ENCODE peak calls at places on chromosomes 13 and 19, in seven cellular contexts. One of them, this sample, is unnamed.

GRCh38 chr19:52638601-52639000 is 446 bp upstream of the ZNF83 start:
- DNase-seq in H1: no peak
- DNase-seq in K562: peak; percentile 23
- DNase-seq in HCT116: no peak
- DNase-seq in HepG2: no peak
- DNase-seq in SK-N-SH: peak; percentile 53
- DNase-seq in GM12878: no peak
- DNase-seq in this sample: no peak

GRCh38 chr13:112711528-112712265 is 21.9 kb downstream of the ATP11A start:
- DNase-seq in HCT116: peak; percentile 85
- DNase-seq in K562: peak; percentile 94
- DNase-seq in HepG2: peak; percentile 76
- DNase-seq in H1: peak; percentile 74
- DNase-seq in GM12878: no peak
- DNase-seq in SK-N-SH: no peak
- DNase-seq in this sample: no peak

GRCh38 chr13:45737571-45738002 is 35.5 kb downstream of the CBY2 start:
- DNase-seq in HepG2: no peak
- DNase-seq in SK-N-SH: no peak
- DNase-seq in HCT116: peak; percentile 16
- DNase-seq in GM12878: no peak
- DNase-seq in K562: peak; percentile 20
- DNase-seq in H1: peak; percentile 71
- DNase-seq in this sample: no peak

GRCh38 chr13:35630551-35631275 is 154.2 kb upstream of the MAB21L1 start:
- DNase-seq in HepG2: peak; percentile 52
- DNase-seq in H1: no peak
- DNase-seq in K562: peak; percentile 5
- DNase-seq in GM12878: no peak
- DNase-seq in SK-N-SH: peak; percentile 36
- DNase-seq in HCT116: peak; percentile 40
- DNase-seq in this sample: no peak

GRCh38 chr19:483332-484072 is 12.8 kb upstream of the MADCAM1 start:
- DNase-seq in SK-N-SH: peak; percentile 14
- DNase-seq in HepG2: no peak
- DNase-seq in H1: no peak
- DNase-seq in HCT116: no peak
- DNase-seq in GM12878: no peak
- DNase-seq in K562: no peak
- DNase-seq in this sample: no peak

GRCh38 chr19:6586056-6586455 is 4.9 kb downstream of the CD70 start:
- DNase-seq in HepG2: no peak
- DNase-seq in GM12878: no peak
- DNase-seq in HCT116: no peak
- DNase-seq in K562: no peak
- DNase-seq in H1: no peak
- DNase-seq in SK-N-SH: no peak
- DNase-seq in this sample: no peak

GRCh38 chr19:52640916-52641315 is 2.8 kb upstream of the ZNF83 start:
- DNase-seq in HepG2: no peak
- DNase-seq in HCT116: no peak
- DNase-seq in SK-N-SH: peak; percentile 78
- DNase-seq in H1: peak; percentile 48
- DNase-seq in K562: peak; percentile 65
- DNase-seq in GM12878: no peak
- DNase-seq in this sample: no peak

GRCh38 chr13:53074119-53074518 is 45.5 kb downstream of the OLFM4 start:
- DNase-seq in SK-N-SH: peak; percentile 61
- DNase-seq in HCT116: no peak
- DNase-seq in HepG2: no peak
- DNase-seq in K562: no peak
- DNase-seq in GM12878: no peak
- DNase-seq in H1: no peak
- DNase-seq in this sample: no peak

GRCh38 chr19:28066161-28066560 is 1146.8 kb downstream of the UQCRFS1 start:
- DNase-seq in K562: no peak
- DNase-seq in HCT116: no peak
- DNase-seq in H1: no peak
- DNase-seq in SK-N-SH: no peak
- DNase-seq in HepG2: no peak
- DNase-seq in GM12878: no peak
- DNase-seq in this sample: no peak

GRCh38 chr19:46634045-46634655 is 1.9 kb downstream of the GNG8 start:
- DNase-seq in HepG2: no peak
- DNase-seq in K562: peak; percentile 98
- DNase-seq in SK-N-SH: peak; percentile 90
- DNase-seq in H1: peak; percentile 98
- DNase-seq in GM12878: no peak
- DNase-seq in HCT116: peak; percentile 87
- DNase-seq in this sample: no peak

GRCh38 chr19:39397360-39398296 is 6.5 kb downstream of the MED29 start:
- DNase-seq in HepG2: peak; percentile 95
- DNase-seq in GM12878: no peak
- DNase-seq in SK-N-SH: peak; percentile 92
- DNase-seq in HCT116: peak; percentile 72
- DNase-seq in H1: peak; percentile 95
- DNase-seq in K562: peak; percentile 92
- DNase-seq in this sample: peak; percentile 100
- TF ChIP-seq SIN3A in HepG2: no peak
- TF ChIP-seq SIN3A in GM12878: peak; percentile 68
- TF ChIP-seq SIN3A in SK-N-SH: peak; percentile 54
- TF ChIP-seq SIN3A in HCT116: no peak
- TF ChIP-seq SIN3A in H1: peak; percentile 88
- TF ChIP-seq SIN3A in K562: no peak
- TF ChIP-seq SIN3A in this sample: no peak

GRCh38 chr19:18417250-18418033 is 1.8 kb upstream of the SSBP4 start:
- DNase-seq in SK-N-SH: peak; percentile 91
- DNase-seq in GM12878: no peak
- DNase-seq in H1: peak; percentile 85
- DNase-seq in HepG2: peak; percentile 63
- DNase-seq in K562: peak; percentile 90
- DNase-seq in HCT116: no peak
- DNase-seq in this sample: no peak

GRCh38 chr19:18418034-18418724 is 1.0 kb upstream of the SSBP4 start:
- DNase-seq in H1: no peak
- DNase-seq in HepG2: no peak
- DNase-seq in HCT116: no peak
- DNase-seq in K562: no peak
- DNase-seq in SK-N-SH: no peak
- DNase-seq in GM12878: no peak
- DNase-seq in this sample: no peak

GRCh38 chr19:18415177-18415867 is 3.9 kb upstream of the SSBP4 start:
- DNase-seq in HCT116: no peak
- DNase-seq in HepG2: no peak
- DNase-seq in H1: no peak
- DNase-seq in K562: peak; percentile 70
- DNase-seq in GM12878: no peak
- DNase-seq in SK-N-SH: no peak
- DNase-seq in this sample: no peak

GRCh38 chr19:18418725-18419194 is 438 bp upstream of the SSBP4 start:
- DNase-seq in HCT116: no peak
- DNase-seq in GM12878: no peak
- DNase-seq in SK-N-SH: no peak
- DNase-seq in HepG2: no peak
- DNase-seq in K562: peak; percentile 32
- DNase-seq in H1: no peak
- DNase-seq in this sample: no peak

DNA sequence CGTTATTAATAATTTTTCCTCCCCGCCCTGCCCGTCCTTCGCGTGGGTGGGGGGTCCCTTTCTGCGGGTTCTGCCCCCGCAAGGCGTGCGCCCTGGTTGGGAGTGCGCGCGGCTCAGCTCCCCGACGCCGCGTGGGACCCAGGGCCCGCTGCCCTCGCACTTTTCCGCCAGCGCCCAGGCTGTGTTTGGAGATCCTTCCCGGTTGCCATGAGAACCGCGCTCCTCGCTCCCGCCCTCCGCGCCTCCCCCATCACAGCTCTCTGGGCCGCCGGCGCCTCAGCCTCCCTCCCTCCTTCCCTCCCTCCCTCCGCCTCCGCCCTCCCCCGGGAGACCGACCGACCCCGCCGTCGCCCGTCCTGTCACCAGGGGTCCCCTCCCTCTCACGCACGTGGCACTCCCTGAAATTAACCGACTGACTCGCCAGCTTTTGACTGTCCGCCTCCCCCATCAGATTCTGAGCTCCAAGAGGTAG is 2.4 kb upstream of the SSBP4 start:
- DNase-seq in HepG2: peak; percentile 70
- DNase-seq in HCT116: no peak
- DNase-seq in H1: peak; percentile 86
- DNase-seq in K562: peak; percentile 90
- DNase-seq in GM12878: no peak
- DNase-seq in SK-N-SH: peak; percentile 92
- DNase-seq in this sample: no peak
- H3K4me3 ChIP-seq in HepG2: peak overlapping the region; percentile 42
- H3K4me3 ChIP-seq in HCT116: peak overlapping the region; percentile 92
- H3K4me3 ChIP-seq in H1: peak overlapping the region; percentile 40
- H3K4me3 ChIP-seq in K562: peak overlapping the region; percentile 60
- H3K4me3 ChIP-seq in GM12878: peak overlapping the region; percentile 65
- H3K4me3 ChIP-seq in SK-N-SH: peak overlapping the region; percentile 50
- H3K4me3 ChIP-seq in this sample: peak overlapping the region; percentile 60

DNA sequence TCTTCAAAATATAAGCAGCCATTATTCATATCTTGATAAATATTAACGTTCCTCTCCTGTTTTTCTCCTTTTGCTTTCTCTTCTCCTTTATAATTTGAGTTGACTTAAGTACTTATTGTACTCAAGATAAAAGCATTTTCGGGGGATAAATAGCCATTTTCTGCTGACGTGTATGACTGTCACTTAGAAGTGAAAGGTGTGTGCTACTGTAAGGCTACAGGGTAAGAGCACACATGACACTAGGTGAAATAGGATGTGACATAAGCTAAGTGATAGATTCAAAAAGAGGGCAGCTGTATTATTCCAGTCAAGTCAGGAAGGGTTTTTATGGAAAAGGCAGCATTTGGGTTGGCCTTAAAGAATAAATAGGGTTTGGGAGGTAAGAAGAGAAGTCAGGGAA is 128.5 kb downstream of the GPC6 start:
- DNase-seq in GM12878: no peak
- DNase-seq in HepG2: no peak
- DNase-seq in HCT116: no peak
- DNase-seq in SK-N-SH: no peak
- DNase-seq in K562: peak; percentile 22
- DNase-seq in H1: no peak
- DNase-seq in this sample: no peak
- TF ChIP-seq SIN3A in GM12878: no peak
- TF ChIP-seq SIN3A in HepG2: no peak
- TF ChIP-seq SIN3A in HCT116: no peak
- TF ChIP-seq SIN3A in SK-N-SH: no peak
- TF ChIP-seq SIN3A in K562: no peak
- TF ChIP-seq SIN3A in H1: no peak
- TF ChIP-seq SIN3A in this sample: no peak

DNA sequence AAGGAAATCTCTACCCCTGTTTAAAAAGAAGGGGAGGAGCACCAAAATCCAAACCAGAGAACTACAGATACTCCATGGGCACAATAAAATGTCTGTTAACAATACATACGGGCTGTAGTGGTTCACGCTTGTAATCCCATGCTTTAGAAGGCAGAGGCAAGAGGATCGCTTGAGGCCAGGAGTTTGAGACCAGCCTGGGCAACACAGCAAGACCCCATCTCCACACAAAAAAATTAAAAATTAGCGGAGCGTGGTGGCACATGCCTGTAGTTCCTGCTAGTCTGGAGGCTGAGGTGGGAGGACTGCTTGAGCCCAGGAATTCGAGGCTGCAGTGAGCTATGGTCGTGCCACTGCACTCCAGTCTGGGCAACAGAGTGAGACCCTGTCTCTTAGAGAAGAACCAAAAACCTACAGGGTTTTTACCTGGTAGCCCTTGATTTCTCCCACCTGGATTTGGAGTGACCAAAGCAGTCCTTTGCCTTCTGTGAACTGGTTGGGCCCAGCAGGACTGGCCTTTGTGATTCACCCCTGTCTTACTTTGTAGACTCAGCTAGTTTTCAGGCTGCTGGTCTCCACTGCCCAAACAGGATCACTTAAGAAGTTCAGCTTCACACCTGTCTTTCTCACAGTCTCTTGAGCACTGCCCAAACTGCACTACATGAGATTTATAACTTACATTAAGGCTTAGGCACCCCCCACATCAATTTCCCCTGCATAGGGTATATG is 38.7 kb upstream of the FLT1 start:
- DNase-seq in HepG2: no peak
- DNase-seq in SK-N-SH: no peak
- DNase-seq in HCT116: no peak
- DNase-seq in GM12878: no peak
- DNase-seq in K562: no peak
- DNase-seq in H1: no peak
- DNase-seq in this sample: no peak
- H3K4me3 ChIP-seq in HepG2: no peak overlapping the region
- H3K4me3 ChIP-seq in SK-N-SH: no peak overlapping the region
- H3K4me3 ChIP-seq in HCT116: no peak overlapping the region
- H3K4me3 ChIP-seq in GM12878: no peak overlapping the region
- H3K4me3 ChIP-seq in K562: no peak overlapping the region
- H3K4me3 ChIP-seq in H1: no peak overlapping the region
- H3K4me3 ChIP-seq in this sample: no peak overlapping the region

GRCh38 chr13:98775844-98776598 is 23.5 kb upstream of the SLC15A1 start:
- DNase-seq in HCT116: peak; percentile 88
- DNase-seq in SK-N-SH: no peak
- DNase-seq in K562: peak; percentile 30
- DNase-seq in H1: no peak
- DNase-seq in GM12878: no peak
- DNase-seq in HepG2: peak; percentile 87
- DNase-seq in this sample: peak; percentile 24
- TF ChIP-seq SIN3A in HCT116: peak; percentile 64
- TF ChIP-seq SIN3A in SK-N-SH: no peak
- TF ChIP-seq SIN3A in K562: no peak
- TF ChIP-seq SIN3A in H1: no peak
- TF ChIP-seq SIN3A in GM12878: no peak
- TF ChIP-seq SIN3A in HepG2: no peak
- TF ChIP-seq SIN3A in this sample: no peak

DNA sequence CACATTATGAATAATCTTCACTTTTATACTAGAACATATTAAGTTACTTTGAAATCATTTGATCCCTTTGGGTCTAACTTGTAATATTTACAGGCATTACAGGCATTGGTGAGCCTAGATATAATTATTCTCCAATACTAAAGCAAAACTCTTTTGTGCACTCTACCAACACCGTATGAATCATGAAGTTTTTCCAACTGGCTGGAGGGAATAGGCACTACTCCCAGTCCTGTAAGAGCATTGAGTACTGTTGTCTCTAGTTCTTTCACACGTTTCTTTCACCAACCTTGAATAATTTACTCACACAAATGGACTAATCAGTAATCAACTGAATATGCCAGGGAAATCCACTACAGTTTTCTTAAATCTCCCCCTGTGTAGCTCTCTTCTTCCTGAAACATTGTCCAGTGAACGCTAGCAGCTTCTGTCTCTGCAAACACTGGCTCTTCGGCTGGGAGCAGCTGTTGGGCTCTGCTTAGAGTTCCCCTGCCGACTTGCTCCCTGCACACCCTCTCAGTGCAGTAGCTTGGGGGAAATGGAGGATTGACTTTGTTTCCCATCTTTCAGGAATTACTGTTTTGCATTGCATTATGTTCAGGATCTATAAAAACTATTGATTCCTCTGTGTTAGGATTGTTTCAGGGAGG is 476.7 kb downstream of the RFC3 start:
- DNase-seq in H1: no peak
- DNase-seq in K562: no peak
- DNase-seq in HepG2: no peak
- DNase-seq in SK-N-SH: no peak
- DNase-seq in GM12878: no peak
- DNase-seq in HCT116: no peak
- DNase-seq in this sample: no peak
- H3K4me3 ChIP-seq in H1: no peak overlapping the region
- H3K4me3 ChIP-seq in K562: no peak overlapping the region
- H3K4me3 ChIP-seq in HepG2: no peak overlapping the region
- H3K4me3 ChIP-seq in SK-N-SH: no peak overlapping the region
- H3K4me3 ChIP-seq in GM12878: no peak overlapping the region
- H3K4me3 ChIP-seq in HCT116: no peak overlapping the region
- H3K4me3 ChIP-seq in this sample: no peak overlapping the region

GRCh38 chr19:7989071-7989575 is 16.3 kb downstream of the ELAVL1 start:
- DNase-seq in GM12878: no peak
- DNase-seq in K562: no peak
- DNase-seq in HCT116: no peak
- DNase-seq in H1: no peak
- DNase-seq in HepG2: no peak
- DNase-seq in SK-N-SH: no peak
- DNase-seq in this sample: no peak
- TF ChIP-seq SIN3A in GM12878: no peak
- TF ChIP-seq SIN3A in K562: no peak
- TF ChIP-seq SIN3A in HCT116: no peak
- TF ChIP-seq SIN3A in H1: no peak
- TF ChIP-seq SIN3A in HepG2: no peak
- TF ChIP-seq SIN3A in SK-N-SH: no peak
- TF ChIP-seq SIN3A in this sample: no peak

This sample was measured in Panc1.